ENCODE peak calls at places on chromosomes 7 and 10, in ten cellular contexts. U, L, Q, X, E, W, D, Z, G and P are unnamed samples.

GRCh38 chr7:80641548-80641947 is 3.1 kb downstream of the CD36 start:
- DNase-seq in U (no peak), L (no peak), Q (no peak), X (no peak), E (no peak), W (no peak), D (peak; percentile 61), Z (no peak), G (no peak), P (no peak)

GRCh38 chr10:125004571-125005311 is 62.8 kb downstream of the ZRANB1 start:
- DNase-seq in U (no peak), L (no peak), Q (no peak), X (no peak), E (no peak), W (no peak), D (no peak), Z (no peak), G (no peak), P (no peak)

GRCh38 chr7:13800694-13801448 is 188.6 kb downstream of the ETV1 start:
- DNase-seq in U (no peak), L (no peak), Q (no peak), X (peak; percentile 95), E (no peak), W (no peak), D (peak; percentile 71), Z (no peak), G (no peak), P (no peak)

GRCh38 chr10:69467928-69468770 is 16.9 kb downstream of the TSPAN15 start:
- DNase-seq in U (no peak), L (no peak), Q (no peak), X (no peak), E (no peak), W (no peak), D (no peak), Z (no peak), G (no peak), P (no peak)

GRCh38 chr7:95045236-95045923 is 138.0 kb downstream of the PPP1R9A start:
- DNase-seq in U (no peak), L (no peak), Q (no peak), X (peak; percentile 28), E (no peak), W (no peak), D (peak; percentile 27), Z (no peak), G (no peak), P (no peak)

GRCh38 chr7:116571037-116571436 is 46.2 kb downstream of the CAV1 start:
- DNase-seq in U (no peak), L (no peak), Q (no peak), X (peak; percentile 71), E (no peak), W (no peak), D (peak; percentile 87), Z (no peak), G (no peak), P (no peak)

GRCh38 chr10:79052311-79053080 is 16.3 kb upstream of the ZMIZ1 start:
- DNase-seq in U (peak; percentile 40), L (peak; percentile 4), Q (peak; percentile 66), X (peak; percentile 46), E (no peak), W (peak; percentile 47), D (no peak), Z (no peak), G (peak; percentile 31), P (no peak)

GRCh38 chr7:113636727-113637421 is 281.9 kb downstream of the PPP1R3A start:
- DNase-seq in U (no peak), L (no peak), Q (no peak), X (peak; percentile 96), E (no peak), W (no peak), D (no peak), Z (no peak), G (no peak), P (no peak)

GRCh38 chr10:23148214-23148613 is 43.9 kb upstream of the PTF1A start:
- DNase-seq in U (no peak), L (no peak), Q (no peak), X (no peak), E (no peak), W (no peak), D (no peak), Z (no peak), G (no peak), P (no peak)

GRCh38 chr10:91778485-91778884 is 19.7 kb upstream of the TNKS2 start:
- DNase-seq in U (no peak), L (no peak), Q (no peak), X (no peak), E (no peak), W (no peak), D (no peak), Z (no peak), G (no peak), P (no peak)

GRCh38 chr7:110001254-110001938 is 1089.5 kb upstream of the LRRN3 start:
- DNase-seq in U (no peak), L (no peak), Q (no peak), X (no peak), E (no peak), W (no peak), D (no peak), Z (no peak), G (no peak), P (no peak)

GRCh38 chr10:11787846-11788245 is 35.3 kb upstream of the PROSER2 start:
- DNase-seq in U (no peak), L (no peak), Q (no peak), X (no peak), E (no peak), W (no peak), D (no peak), Z (no peak), G (no peak), P (no peak)

DNA sequence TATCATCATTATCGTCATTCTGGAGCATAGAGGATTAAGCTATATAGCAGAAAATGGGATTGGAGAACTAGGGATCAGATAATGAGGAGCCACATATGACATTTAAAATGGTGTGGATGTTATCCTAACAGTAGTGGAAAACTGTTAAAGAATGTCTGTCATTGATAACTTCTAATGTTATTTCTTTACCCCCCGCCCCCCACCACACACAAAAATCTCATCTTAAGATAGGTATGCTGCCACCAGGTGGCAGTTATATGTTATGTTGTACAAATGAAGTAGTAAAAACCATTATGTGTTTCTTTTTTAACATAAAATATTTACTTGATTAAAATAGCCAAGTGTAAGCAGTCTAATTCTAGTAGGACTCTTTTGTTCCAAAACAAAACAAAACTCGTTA is 13.0 kb downstream of the AKAP9 start:
- DNase-seq in U (no peak), L (no peak), Q (no peak), X (peak; percentile 22), E (no peak), W (no peak), D (peak; percentile 25), Z (no peak), G (no peak), P (no peak)
- TF ChIP-seq CTCF in U (no peak), L (peak; percentile 15), Q (no peak), X (no peak), E (peak; percentile 6), W (peak; percentile 44), D (peak; percentile 16), Z (no peak), G (no peak), P (no peak)

GRCh38 chr10:633279-634245 is 55.9 kb downstream of the DIP2C start:
- DNase-seq in U (peak; percentile 46), L (no peak), Q (no peak), X (no peak), E (no peak), W (no peak), D (no peak), Z (no peak), G (no peak), P (no peak)
- TF ChIP-seq CTCF in U (no peak), L (no peak), Q (no peak), X (no peak), E (no peak), W (no peak), D (no peak), Z (no peak), G (no peak), P (no peak)

GRCh38 chr7:140005754-140006503 is 56.8 kb downstream of the PARP12 start:
- DNase-seq in U (peak; percentile 90), L (no peak), Q (no peak), X (peak; percentile 32), E (no peak), W (peak; percentile 77), D (peak; percentile 18), Z (no peak), G (no peak), P (no peak)

GRCh38 chr7:140004672-140005071 is 58.1 kb downstream of the PARP12 start:
- DNase-seq in U (no peak), L (no peak), Q (no peak), X (no peak), E (no peak), W (no peak), D (no peak), Z (no peak), G (no peak), P (no peak)

GRCh38 chr7:140005341-140005740 is 57.4 kb downstream of the PARP12 start:
- DNase-seq in U (no peak), L (no peak), Q (no peak), X (no peak), E (no peak), W (no peak), D (no peak), Z (no peak), G (no peak), P (no peak)

GRCh38 chr7:140006600-140006999 is 56.2 kb downstream of the PARP12 start:
- DNase-seq in U (no peak), L (no peak), Q (no peak), X (no peak), E (no peak), W (no peak), D (no peak), Z (no peak), G (no peak), P (no peak)

DNA sequence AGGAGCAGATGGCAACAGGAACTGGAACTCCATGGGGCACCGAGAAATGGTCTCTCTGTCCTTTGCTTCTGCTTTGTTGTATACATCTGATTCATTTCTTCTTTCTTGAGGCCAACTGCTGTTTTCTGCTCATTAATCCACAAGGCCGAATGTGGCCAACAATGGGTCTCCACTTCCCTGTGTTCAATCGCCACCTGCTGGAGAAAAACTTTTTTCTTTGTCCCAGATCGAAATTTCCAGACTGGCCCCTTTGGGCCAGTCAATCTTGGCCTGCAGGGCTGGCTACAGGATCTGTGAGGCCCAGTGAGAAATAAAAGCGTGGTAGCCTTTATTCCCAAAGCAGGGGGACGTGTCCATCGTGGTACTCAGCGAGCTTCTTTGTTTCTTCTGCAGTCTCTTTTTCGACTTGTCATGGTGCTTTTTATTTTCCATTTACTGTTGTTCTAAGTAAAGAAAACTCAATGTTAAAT is 58.8 kb downstream of the PARP12 start:
- DNase-seq in U (no peak), L (no peak), Q (no peak), X (peak; percentile 68), E (peak; percentile 79), W (peak; percentile 72), D (peak; percentile 65), Z (no peak), G (no peak), P (no peak)
- TF ChIP-seq CTCF in U (peak; percentile 42), L (peak; percentile 52), Q (no peak), X (peak; percentile 67), E (peak; percentile 57), W (peak; percentile 83), D (peak; percentile 69), Z (peak; percentile 60), G (peak; percentile 33), P (peak; percentile 41)

DNA sequence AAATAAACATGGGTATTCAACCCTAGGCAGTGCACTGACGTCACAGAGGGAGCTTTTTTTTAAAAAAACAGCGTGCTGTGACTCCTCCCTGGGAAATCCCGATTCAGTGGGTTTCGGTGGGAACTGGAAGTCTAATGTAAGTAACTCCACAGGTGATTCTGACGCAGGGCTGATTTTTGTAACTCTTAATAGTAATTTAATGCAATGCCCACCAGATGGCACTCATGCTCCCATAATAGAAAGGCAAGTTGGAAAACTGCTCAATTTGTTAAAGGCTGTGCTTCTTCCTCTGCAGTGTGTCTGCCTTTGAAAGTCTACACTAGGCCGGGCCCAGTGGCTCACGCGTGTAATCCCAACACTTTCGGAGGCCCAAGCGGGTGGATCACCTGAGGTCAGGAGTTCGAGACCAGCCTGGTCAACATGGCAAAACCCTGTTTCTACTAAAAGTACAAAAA is 10.9 kb upstream of the RSU1 start:
- DNase-seq in U (no peak), L (no peak), Q (peak; percentile 78), X (peak; percentile 84), E (peak; percentile 26), W (peak; percentile 69), D (peak; percentile 88), Z (peak; percentile 53), G (no peak), P (no peak)
- TF ChIP-seq CTCF in U (peak; percentile 70), L (peak; percentile 69), Q (peak; percentile 26), X (peak; percentile 58), E (peak; percentile 53), W (peak; percentile 77), D (peak; percentile 61), Z (peak; percentile 62), G (peak; percentile 61), P (peak; percentile 68)